ENCODE peak calls at places on chromosomes 6 and 20, in nine cellular contexts. One of them, this sample, is unnamed.

GRCh38 chr6:133240511-133241087 is 558 bp upstream of the EYA4 start:
- DNase-seq in upper lobe of left lung: no peak
- DNase-seq in transverse colon: no peak
- DNase-seq in stomach: no peak
- DNase-seq in HCT116: no peak
- DNase-seq in esophagus muscularis mucosa: no peak
- DNase-seq in GM12878: no peak
- DNase-seq in HepG2: no peak
- DNase-seq in prostate gland: no peak
- DNase-seq in this sample: no peak

GRCh38 chr6:45423111-45423900 is 45.6 kb upstream of the SUPT3H start:
- DNase-seq in HepG2: no peak
- DNase-seq in esophagus muscularis mucosa: no peak
- DNase-seq in upper lobe of left lung: peak; percentile 89
- DNase-seq in transverse colon: peak; percentile 33
- DNase-seq in GM12878: no peak
- DNase-seq in HCT116: no peak
- DNase-seq in prostate gland: peak; percentile 14
- DNase-seq in stomach: peak; percentile 31
- DNase-seq in this sample: no peak

GRCh38 chr6:57013501-57013900 is 33.0 kb upstream of the KIAA1586 start:
- DNase-seq in upper lobe of left lung: no peak
- DNase-seq in HCT116: no peak
- DNase-seq in prostate gland: no peak
- DNase-seq in stomach: no peak
- DNase-seq in transverse colon: no peak
- DNase-seq in HepG2: no peak
- DNase-seq in GM12878: no peak
- DNase-seq in esophagus muscularis mucosa: no peak
- DNase-seq in this sample: no peak

GRCh38 chr6:67535946-67536345 is 1099.1 kb upstream of the ADGRB3 start:
- DNase-seq in upper lobe of left lung: no peak
- DNase-seq in HepG2: no peak
- DNase-seq in stomach: no peak
- DNase-seq in transverse colon: no peak
- DNase-seq in HCT116: no peak
- DNase-seq in esophagus muscularis mucosa: no peak
- DNase-seq in GM12878: no peak
- DNase-seq in prostate gland: no peak
- DNase-seq in this sample: no peak

GRCh38 chr6:47126647-47127339 is 84.7 kb upstream of the ADGRF1 start:
- DNase-seq in upper lobe of left lung: no peak
- DNase-seq in transverse colon: peak; percentile 48
- DNase-seq in prostate gland: no peak
- DNase-seq in HepG2: peak; percentile 91
- DNase-seq in stomach: no peak
- DNase-seq in HCT116: no peak
- DNase-seq in esophagus muscularis mucosa: no peak
- DNase-seq in GM12878: no peak
- DNase-seq in this sample: no peak

GRCh38 chr6:21538186-21538798 is 55.3 kb upstream of the SOX4 start:
- DNase-seq in HepG2: peak; percentile 64
- DNase-seq in HCT116: no peak
- DNase-seq in esophagus muscularis mucosa: no peak
- DNase-seq in prostate gland: no peak
- DNase-seq in transverse colon: no peak
- DNase-seq in GM12878: no peak
- DNase-seq in upper lobe of left lung: no peak
- DNase-seq in stomach: no peak
- DNase-seq in this sample: no peak

GRCh38 chr20:10523438-10523837 is 88.3 kb downstream of the SLX4IP start:
- DNase-seq in upper lobe of left lung: peak; percentile 74
- DNase-seq in prostate gland: no peak
- DNase-seq in transverse colon: no peak
- DNase-seq in HepG2: no peak
- DNase-seq in esophagus muscularis mucosa: no peak
- DNase-seq in HCT116: no peak
- DNase-seq in stomach: no peak
- DNase-seq in GM12878: no peak
- DNase-seq in this sample: no peak

GRCh38 chr6:26097268-26097875 is 10.1 kb downstream of the HFE start:
- DNase-seq in esophagus muscularis mucosa: no peak
- DNase-seq in prostate gland: peak; percentile 61
- DNase-seq in GM12878: no peak
- DNase-seq in transverse colon: peak; percentile 69
- DNase-seq in HepG2: peak; percentile 75
- DNase-seq in upper lobe of left lung: no peak
- DNase-seq in stomach: peak; percentile 69
- DNase-seq in HCT116: peak; percentile 55
- DNase-seq in this sample: no peak

GRCh38 chr20:21548390-21549035 is 34.6 kb upstream of the NKX2-2 start:
- DNase-seq in HepG2: no peak
- DNase-seq in HCT116: no peak
- DNase-seq in prostate gland: no peak
- DNase-seq in transverse colon: no peak
- DNase-seq in GM12878: peak; percentile 46
- DNase-seq in upper lobe of left lung: no peak
- DNase-seq in stomach: no peak
- DNase-seq in esophagus muscularis mucosa: no peak
- DNase-seq in this sample: no peak

GRCh38 chr6:25968769-25969168 is 6.2 kb downstream of the TRIM38 start:
- DNase-seq in stomach: no peak
- DNase-seq in prostate gland: no peak
- DNase-seq in GM12878: no peak
- DNase-seq in HepG2: no peak
- DNase-seq in esophagus muscularis mucosa: no peak
- DNase-seq in upper lobe of left lung: no peak
- DNase-seq in transverse colon: no peak
- DNase-seq in HCT116: no peak
- DNase-seq in this sample: no peak

GRCh38 chr6:135667694-135668455 is 170.3 kb upstream of the AHI1 start:
- DNase-seq in transverse colon: no peak
- DNase-seq in upper lobe of left lung: no peak
- DNase-seq in GM12878: no peak
- DNase-seq in prostate gland: peak; percentile 8
- DNase-seq in stomach: no peak
- DNase-seq in HCT116: no peak
- DNase-seq in esophagus muscularis mucosa: no peak
- DNase-seq in HepG2: no peak
- DNase-seq in this sample: no peak

GRCh38 chr6:75930954-75931689 is 141.3 kb downstream of the IMPG1 start:
- DNase-seq in transverse colon: no peak
- DNase-seq in esophagus muscularis mucosa: no peak
- DNase-seq in HCT116: no peak
- DNase-seq in prostate gland: no peak
- DNase-seq in GM12878: no peak
- DNase-seq in upper lobe of left lung: no peak
- DNase-seq in HepG2: no peak
- DNase-seq in stomach: no peak
- DNase-seq in this sample: no peak

GRCh38 chr6:75922226-75922625 is 150.2 kb downstream of the IMPG1 start:
- DNase-seq in HCT116: no peak
- DNase-seq in esophagus muscularis mucosa: no peak
- DNase-seq in stomach: no peak
- DNase-seq in prostate gland: no peak
- DNase-seq in upper lobe of left lung: no peak
- DNase-seq in GM12878: no peak
- DNase-seq in HepG2: no peak
- DNase-seq in transverse colon: no peak
- DNase-seq in this sample: no peak

GRCh38 chr6:75932067-75932466 is 140.4 kb downstream of the IMPG1 start:
- DNase-seq in upper lobe of left lung: no peak
- DNase-seq in esophagus muscularis mucosa: no peak
- DNase-seq in prostate gland: no peak
- DNase-seq in stomach: peak; percentile 47
- DNase-seq in HepG2: peak; percentile 49
- DNase-seq in GM12878: no peak
- DNase-seq in transverse colon: no peak
- DNase-seq in HCT116: peak; percentile 19
- DNase-seq in this sample: no peak

GRCh38 chr6:75926293-75927168 is 145.9 kb downstream of the IMPG1 start:
- DNase-seq in esophagus muscularis mucosa: no peak
- DNase-seq in stomach: no peak
- DNase-seq in prostate gland: no peak
- DNase-seq in GM12878: no peak
- DNase-seq in HCT116: no peak
- DNase-seq in HepG2: no peak
- DNase-seq in transverse colon: no peak
- DNase-seq in upper lobe of left lung: no peak
- DNase-seq in this sample: no peak
- H3K27me3 ChIP-seq in esophagus muscularis mucosa: no peaks in the 10 kb centered on the region
- H3K27me3 ChIP-seq in stomach: no peaks in the 10 kb centered on the region
- H3K27me3 ChIP-seq in prostate gland: no peaks in the 10 kb centered on the region
- H3K27me3 ChIP-seq in GM12878: no peaks in the 10 kb centered on the region
- H3K27me3 ChIP-seq in HCT116: no peaks in the 10 kb centered on the region
- H3K27me3 ChIP-seq in HepG2: no peaks in the 10 kb centered on the region
- H3K27me3 ChIP-seq in transverse colon: no peaks in the 10 kb centered on the region
- H3K27me3 ChIP-seq in upper lobe of left lung: no peaks in the 10 kb centered on the region
- H3K27me3 ChIP-seq in this sample: no peaks in the 10 kb centered on the region

DNA sequence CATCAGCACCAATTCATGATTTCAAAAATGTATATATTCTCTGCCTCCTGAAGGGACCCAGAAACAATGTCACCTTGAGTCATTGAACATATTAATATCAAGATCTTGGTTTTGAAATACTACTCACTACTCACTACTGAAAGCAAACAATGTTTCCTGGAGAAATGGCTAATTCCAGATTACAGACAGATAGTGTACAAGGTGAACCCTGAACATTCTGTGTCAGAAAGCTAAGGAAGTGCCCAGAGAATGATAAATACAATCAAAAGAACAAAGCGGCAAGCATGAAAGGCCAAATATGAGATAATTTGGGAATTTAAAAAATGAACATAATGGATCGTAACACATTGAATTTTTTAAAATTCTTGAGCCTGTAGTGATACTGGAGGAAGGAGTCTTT is 101.5 kb upstream of the TENT5A start:
- DNase-seq in prostate gland: no peak
- DNase-seq in HepG2: peak; percentile 61
- DNase-seq in GM12878: no peak
- DNase-seq in HCT116: no peak
- DNase-seq in upper lobe of left lung: no peak
- DNase-seq in esophagus muscularis mucosa: no peak
- DNase-seq in stomach: no peak
- DNase-seq in transverse colon: no peak
- DNase-seq in this sample: no peak
- TF ChIP-seq POLR2AphosphoS5 in prostate gland: no peak
- TF ChIP-seq POLR2AphosphoS5 in HepG2: no peak
- TF ChIP-seq POLR2AphosphoS5 in GM12878: no peak
- TF ChIP-seq POLR2AphosphoS5 in HCT116: no peak
- TF ChIP-seq POLR2AphosphoS5 in upper lobe of left lung: no peak
- TF ChIP-seq POLR2AphosphoS5 in esophagus muscularis mucosa: no peak
- TF ChIP-seq POLR2AphosphoS5 in stomach: no peak
- TF ChIP-seq POLR2AphosphoS5 in transverse colon: no peak
- TF ChIP-seq POLR2AphosphoS5 in this sample: no peak

GRCh38 chr20:56392282-56393132 is at the start of gene CSTF1:
- DNase-seq in transverse colon: peak; percentile 99
- DNase-seq in esophagus muscularis mucosa: peak; percentile 100
- DNase-seq in prostate gland: peak; percentile 99
- DNase-seq in HCT116: peak; percentile 99
- DNase-seq in GM12878: peak; percentile 97
- DNase-seq in HepG2: peak; percentile 100
- DNase-seq in stomach: peak; percentile 99
- DNase-seq in upper lobe of left lung: peak; percentile 99
- DNase-seq in this sample: peak; percentile 99

GRCh38 chr20:56391037-56391436 is 978 bp downstream of the AURKA start:
- DNase-seq in GM12878: no peak
- DNase-seq in prostate gland: no peak
- DNase-seq in upper lobe of left lung: no peak
- DNase-seq in transverse colon: no peak
- DNase-seq in HepG2: no peak
- DNase-seq in esophagus muscularis mucosa: peak; percentile 14
- DNase-seq in stomach: no peak
- DNase-seq in HCT116: no peak
- DNase-seq in this sample: no peak

GRCh38 chr20:56393133-56393472 is 658 bp downstream of the CSTF1 start:
- DNase-seq in GM12878: no peak
- DNase-seq in prostate gland: no peak
- DNase-seq in HepG2: no peak
- DNase-seq in esophagus muscularis mucosa: no peak
- DNase-seq in upper lobe of left lung: no peak
- DNase-seq in HCT116: no peak
- DNase-seq in stomach: no peak
- DNase-seq in transverse colon: no peak
- DNase-seq in this sample: no peak

GRCh38 chr20:56393653-56394052 is 1.2 kb downstream of the CSTF1 start:
- DNase-seq in transverse colon: no peak
- DNase-seq in esophagus muscularis mucosa: no peak
- DNase-seq in stomach: no peak
- DNase-seq in upper lobe of left lung: no peak
- DNase-seq in HCT116: no peak
- DNase-seq in HepG2: no peak
- DNase-seq in GM12878: no peak
- DNase-seq in prostate gland: no peak
- DNase-seq in this sample: no peak

GRCh38 chr20:56391596-56392281 is at the start of gene AURKA:
- DNase-seq in upper lobe of left lung: no peak
- DNase-seq in HCT116: no peak
- DNase-seq in stomach: no peak
- DNase-seq in HepG2: peak; percentile 24
- DNase-seq in GM12878: no peak
- DNase-seq in transverse colon: no peak
- DNase-seq in prostate gland: no peak
- DNase-seq in esophagus muscularis mucosa: peak; percentile 91
- DNase-seq in this sample: no peak
- TF ChIP-seq POLR2A in upper lobe of left lung: no peak
- TF ChIP-seq POLR2A in HCT116: no peak
- TF ChIP-seq POLR2A in stomach: no peak
- TF ChIP-seq POLR2A in HepG2: peak; percentile 88
- TF ChIP-seq POLR2A in GM12878: peak; percentile 72
- TF ChIP-seq POLR2A in transverse colon: peak; percentile 57
- TF ChIP-seq POLR2A in prostate gland: no peak
- TF ChIP-seq POLR2A in esophagus muscularis mucosa: no peak
- TF ChIP-seq POLR2A in this sample: no peak

GRCh38 chr6:10420546-10421507 is 6.0 kb upstream of the TFAP2A start:
- DNase-seq in esophagus muscularis mucosa: no peak
- DNase-seq in stomach: no peak
- DNase-seq in HepG2: no peak
- DNase-seq in HCT116: no peak
- DNase-seq in upper lobe of left lung: peak; percentile 60
- DNase-seq in prostate gland: no peak
- DNase-seq in transverse colon: no peak
- DNase-seq in GM12878: no peak
- DNase-seq in this sample: no peak
- H3K27me3 ChIP-seq in esophagus muscularis mucosa: peaks cover 5% of the 10 kb centered on the region
- H3K27me3 ChIP-seq in stomach: peaks cover 100% of the 10 kb centered on the region
- H3K27me3 ChIP-seq in HepG2: peaks cover 19% of the 10 kb centered on the region
- H3K27me3 ChIP-seq in HCT116: no peaks in the 10 kb centered on the region
- H3K27me3 ChIP-seq in upper lobe of left lung: peaks cover 18% of the 10 kb centered on the region
- H3K27me3 ChIP-seq in prostate gland: peaks cover 11% of the 10 kb centered on the region
- H3K27me3 ChIP-seq in transverse colon: peaks cover 98% of the 10 kb centered on the region
- H3K27me3 ChIP-seq in GM12878: peaks cover 21% of the 10 kb centered on the region
- H3K27me3 ChIP-seq in this sample: peaks cover 5% of the 10 kb centered on the region

GRCh38 chr20:33693741-33694645 is 7.8 kb upstream of the E2F1 start:
- DNase-seq in upper lobe of left lung: peak; percentile 46
- DNase-seq in esophagus muscularis mucosa: no peak
- DNase-seq in HCT116: no peak
- DNase-seq in stomach: no peak
- DNase-seq in transverse colon: no peak
- DNase-seq in HepG2: no peak
- DNase-seq in GM12878: no peak
- DNase-seq in prostate gland: no peak
- DNase-seq in this sample: no peak
- TF ChIP-seq POLR2AphosphoS5 in upper lobe of left lung: no peak
- TF ChIP-seq POLR2AphosphoS5 in esophagus muscularis mucosa: no peak
- TF ChIP-seq POLR2AphosphoS5 in HCT116: no peak
- TF ChIP-seq POLR2AphosphoS5 in stomach: no peak
- TF ChIP-seq POLR2AphosphoS5 in transverse colon: no peak
- TF ChIP-seq POLR2AphosphoS5 in HepG2: no peak
- TF ChIP-seq POLR2AphosphoS5 in GM12878: no peak
- TF ChIP-seq POLR2AphosphoS5 in prostate gland: no peak
- TF ChIP-seq POLR2AphosphoS5 in this sample: no peak

GRCh38 chr20:25223179-25223661 is 24.7 kb upstream of the PYGB start:
- DNase-seq in esophagus muscularis mucosa: no peak
- DNase-seq in upper lobe of left lung: peak; percentile 39
- DNase-seq in prostate gland: no peak
- DNase-seq in GM12878: no peak
- DNase-seq in HCT116: peak; percentile 76
- DNase-seq in HepG2: peak; percentile 91
- DNase-seq in transverse colon: peak; percentile 71
- DNase-seq in stomach: peak; percentile 69
- DNase-seq in this sample: no peak
- TF ChIP-seq POLR2A in esophagus muscularis mucosa: no peak
- TF ChIP-seq POLR2A in upper lobe of left lung: no peak
- TF ChIP-seq POLR2A in prostate gland: no peak
- TF ChIP-seq POLR2A in GM12878: no peak
- TF ChIP-seq POLR2A in HCT116: no peak
- TF ChIP-seq POLR2A in HepG2: no peak
- TF ChIP-seq POLR2A in transverse colon: no peak
- TF ChIP-seq POLR2A in stomach: no peak
- TF ChIP-seq POLR2A in this sample: no peak

This sample was measured in breast epithelium.